ENCODE peak calls at places on chromosomes 4 and X, in seven cellular contexts. One of them, this sample, is unnamed.

GRCh38 chrX:11666180-11666579 is 460 bp upstream of the ARHGAP6 start:
- DNase-seq in neuronal stem cell: peak; percentile 42
- DNase-seq in NCI-H748 treated with DMSO at 0.1 percent for 48 hours: no peak
- DNase-seq in T-helper 2 cell: no peak
- DNase-seq in H54: no peak
- DNase-seq in RPMI7951: no peak
- DNase-seq in activated CD4-positive, alpha-beta memory T cell treated with anti-CD3 and anti-CD28 coated beads, Interleukin-2, amount 10 ng/mL, durations not matched to agents 7 days and 5 days: no peak
- DNase-seq in this sample: no peak

GRCh38 chr4:76723916-76724315 is 174.0 kb downstream of the SOWAHB start:
- DNase-seq in neuronal stem cell: peak; percentile 21
- DNase-seq in T-helper 2 cell: no peak
- DNase-seq in H54: no peak
- DNase-seq in NCI-H748 treated with DMSO at 0.1 percent for 48 hours: no peak
- DNase-seq in activated CD4-positive, alpha-beta memory T cell treated with anti-CD3 and anti-CD28 coated beads, Interleukin-2, amount 10 ng/mL, durations not matched to agents 7 days and 5 days: no peak
- DNase-seq in RPMI7951: peak; percentile 79
- DNase-seq in this sample: no peak

GRCh38 chr4:27836505-27836904 is 975.9 kb downstream of the STIM2 start:
- DNase-seq in RPMI7951: no peak
- DNase-seq in neuronal stem cell: no peak
- DNase-seq in H54: no peak
- DNase-seq in T-helper 2 cell: no peak
- DNase-seq in activated CD4-positive, alpha-beta memory T cell treated with anti-CD3 and anti-CD28 coated beads, Interleukin-2, amount 10 ng/mL, durations not matched to agents 7 days and 5 days: no peak
- DNase-seq in NCI-H748 treated with DMSO at 0.1 percent for 48 hours: no peak
- DNase-seq in this sample: no peak

GRCh38 chrX:40262641-40263560 is 165.1 kb upstream of the BCOR start:
- DNase-seq in NCI-H748 treated with DMSO at 0.1 percent for 48 hours: no peak
- DNase-seq in H54: peak; percentile 30
- DNase-seq in RPMI7951: peak; percentile 84
- DNase-seq in T-helper 2 cell: no peak
- DNase-seq in activated CD4-positive, alpha-beta memory T cell treated with anti-CD3 and anti-CD28 coated beads, Interleukin-2, amount 10 ng/mL, durations not matched to agents 7 days and 5 days: no peak
- DNase-seq in neuronal stem cell: no peak
- DNase-seq in this sample: no peak

GRCh38 chr4:150972592-150972991 is 42.5 kb downstream of the LRBA start:
- DNase-seq in neuronal stem cell: no peak
- DNase-seq in T-helper 2 cell: no peak
- DNase-seq in NCI-H748 treated with DMSO at 0.1 percent for 48 hours: no peak
- DNase-seq in activated CD4-positive, alpha-beta memory T cell treated with anti-CD3 and anti-CD28 coated beads, Interleukin-2, amount 10 ng/mL, durations not matched to agents 7 days and 5 days: no peak
- DNase-seq in H54: no peak
- DNase-seq in RPMI7951: no peak
- DNase-seq in this sample: no peak

GRCh38 chr4:169305651-169306050 is 34.9 kb upstream of the SH3RF1 start:
- DNase-seq in NCI-H748 treated with DMSO at 0.1 percent for 48 hours: no peak
- DNase-seq in H54: no peak
- DNase-seq in RPMI7951: no peak
- DNase-seq in T-helper 2 cell: no peak
- DNase-seq in activated CD4-positive, alpha-beta memory T cell treated with anti-CD3 and anti-CD28 coated beads, Interleukin-2, amount 10 ng/mL, durations not matched to agents 7 days and 5 days: no peak
- DNase-seq in neuronal stem cell: no peak
- DNase-seq in this sample: no peak

GRCh38 chrX:44082829-44083228 is 109.6 kb upstream of the NDP start:
- DNase-seq in NCI-H748 treated with DMSO at 0.1 percent for 48 hours: no peak
- DNase-seq in H54: no peak
- DNase-seq in RPMI7951: peak; percentile 73
- DNase-seq in activated CD4-positive, alpha-beta memory T cell treated with anti-CD3 and anti-CD28 coated beads, Interleukin-2, amount 10 ng/mL, durations not matched to agents 7 days and 5 days: no peak
- DNase-seq in T-helper 2 cell: no peak
- DNase-seq in neuronal stem cell: no peak
- DNase-seq in this sample: no peak

GRCh38 chr4:183860726-183861125 is 44.4 kb upstream of the STOX2 start:
- DNase-seq in neuronal stem cell: no peak
- DNase-seq in activated CD4-positive, alpha-beta memory T cell treated with anti-CD3 and anti-CD28 coated beads, Interleukin-2, amount 10 ng/mL, durations not matched to agents 7 days and 5 days: no peak
- DNase-seq in NCI-H748 treated with DMSO at 0.1 percent for 48 hours: no peak
- DNase-seq in H54: no peak
- DNase-seq in T-helper 2 cell: no peak
- DNase-seq in RPMI7951: no peak
- DNase-seq in this sample: no peak

GRCh38 chrX:39149761-39150160 is 348.5 kb downstream of the MID1IP1 start:
- DNase-seq in RPMI7951: peak; percentile 58
- DNase-seq in H54: peak; percentile 9
- DNase-seq in activated CD4-positive, alpha-beta memory T cell treated with anti-CD3 and anti-CD28 coated beads, Interleukin-2, amount 10 ng/mL, durations not matched to agents 7 days and 5 days: peak; percentile 56
- DNase-seq in NCI-H748 treated with DMSO at 0.1 percent for 48 hours: peak; percentile 61
- DNase-seq in neuronal stem cell: peak; percentile 31
- DNase-seq in T-helper 2 cell: peak; percentile 36
- DNase-seq in this sample: peak; percentile 26

GRCh38 chr4:150248181-150248580 is 169.9 kb downstream of the DCLK2 start:
- DNase-seq in NCI-H748 treated with DMSO at 0.1 percent for 48 hours: no peak
- DNase-seq in T-helper 2 cell: no peak
- DNase-seq in activated CD4-positive, alpha-beta memory T cell treated with anti-CD3 and anti-CD28 coated beads, Interleukin-2, amount 10 ng/mL, durations not matched to agents 7 days and 5 days: no peak
- DNase-seq in neuronal stem cell: no peak
- DNase-seq in H54: no peak
- DNase-seq in RPMI7951: peak; percentile 30
- DNase-seq in this sample: no peak

GRCh38 chr4:25449688-25450087 is 72.6 kb downstream of the ANAPC4 start:
- DNase-seq in T-helper 2 cell: no peak
- DNase-seq in RPMI7951: no peak
- DNase-seq in neuronal stem cell: no peak
- DNase-seq in H54: no peak
- DNase-seq in NCI-H748 treated with DMSO at 0.1 percent for 48 hours: no peak
- DNase-seq in activated CD4-positive, alpha-beta memory T cell treated with anti-CD3 and anti-CD28 coated beads, Interleukin-2, amount 10 ng/mL, durations not matched to agents 7 days and 5 days: no peak
- DNase-seq in this sample: no peak

GRCh38 chr4:96126227-96126626 is 286.3 kb downstream of the PDHA2 start:
- DNase-seq in neuronal stem cell: no peak
- DNase-seq in T-helper 2 cell: no peak
- DNase-seq in H54: no peak
- DNase-seq in NCI-H748 treated with DMSO at 0.1 percent for 48 hours: no peak
- DNase-seq in RPMI7951: no peak
- DNase-seq in activated CD4-positive, alpha-beta memory T cell treated with anti-CD3 and anti-CD28 coated beads, Interleukin-2, amount 10 ng/mL, durations not matched to agents 7 days and 5 days: no peak
- DNase-seq in this sample: no peak

GRCh38 chr4:110586137-110586850 is 36.6 kb downstream of the PITX2 start:
- DNase-seq in neuronal stem cell: no peak
- DNase-seq in H54: peak; percentile 24
- DNase-seq in RPMI7951: peak; percentile 61
- DNase-seq in activated CD4-positive, alpha-beta memory T cell treated with anti-CD3 and anti-CD28 coated beads, Interleukin-2, amount 10 ng/mL, durations not matched to agents 7 days and 5 days: no peak
- DNase-seq in NCI-H748 treated with DMSO at 0.1 percent for 48 hours: no peak
- DNase-seq in T-helper 2 cell: no peak
- DNase-seq in this sample: peak; percentile 24

GRCh38 chr4:102598759-102599379 is 97.7 kb downstream of the NFKB1 start:
- DNase-seq in H54: no peak
- DNase-seq in neuronal stem cell: no peak
- DNase-seq in activated CD4-positive, alpha-beta memory T cell treated with anti-CD3 and anti-CD28 coated beads, Interleukin-2, amount 10 ng/mL, durations not matched to agents 7 days and 5 days: no peak
- DNase-seq in T-helper 2 cell: no peak
- DNase-seq in NCI-H748 treated with DMSO at 0.1 percent for 48 hours: no peak
- DNase-seq in RPMI7951: no peak
- DNase-seq in this sample: no peak

GRCh38 chr4:54229631-54230478 is 762 bp downstream of the PDGFRA start:
- DNase-seq in T-helper 2 cell: no peak
- DNase-seq in neuronal stem cell: peak; percentile 2
- DNase-seq in activated CD4-positive, alpha-beta memory T cell treated with anti-CD3 and anti-CD28 coated beads, Interleukin-2, amount 10 ng/mL, durations not matched to agents 7 days and 5 days: no peak
- DNase-seq in RPMI7951: peak; percentile 16
- DNase-seq in NCI-H748 treated with DMSO at 0.1 percent for 48 hours: no peak
- DNase-seq in H54: no peak
- DNase-seq in this sample: no peak

GRCh38 chrX:18389968-18390367 is 35.4 kb upstream of the CDKL5 start:
- DNase-seq in activated CD4-positive, alpha-beta memory T cell treated with anti-CD3 and anti-CD28 coated beads, Interleukin-2, amount 10 ng/mL, durations not matched to agents 7 days and 5 days: no peak
- DNase-seq in neuronal stem cell: no peak
- DNase-seq in RPMI7951: no peak
- DNase-seq in T-helper 2 cell: no peak
- DNase-seq in NCI-H748 treated with DMSO at 0.1 percent for 48 hours: no peak
- DNase-seq in H54: no peak
- DNase-seq in this sample: no peak

GRCh38 chrX:43357741-43358140 is 298.4 kb upstream of the MAOA start:
- DNase-seq in NCI-H748 treated with DMSO at 0.1 percent for 48 hours: no peak
- DNase-seq in neuronal stem cell: no peak
- DNase-seq in H54: no peak
- DNase-seq in RPMI7951: no peak
- DNase-seq in T-helper 2 cell: no peak
- DNase-seq in activated CD4-positive, alpha-beta memory T cell treated with anti-CD3 and anti-CD28 coated beads, Interleukin-2, amount 10 ng/mL, durations not matched to agents 7 days and 5 days: no peak
- DNase-seq in this sample: no peak

GRCh38 chr4:149999485-150000074 is 78.7 kb upstream of the DCLK2 start:
- DNase-seq in T-helper 2 cell: no peak
- DNase-seq in activated CD4-positive, alpha-beta memory T cell treated with anti-CD3 and anti-CD28 coated beads, Interleukin-2, amount 10 ng/mL, durations not matched to agents 7 days and 5 days: no peak
- DNase-seq in H54: no peak
- DNase-seq in NCI-H748 treated with DMSO at 0.1 percent for 48 hours: peak; percentile 8
- DNase-seq in RPMI7951: peak; percentile 65
- DNase-seq in neuronal stem cell: peak; percentile 15
- DNase-seq in this sample: peak; percentile 70

GRCh38 chrX:74207539-74207938 is 96.4 kb upstream of the ZCCHC13 start:
- DNase-seq in RPMI7951: no peak
- DNase-seq in H54: no peak
- DNase-seq in T-helper 2 cell: no peak
- DNase-seq in activated CD4-positive, alpha-beta memory T cell treated with anti-CD3 and anti-CD28 coated beads, Interleukin-2, amount 10 ng/mL, durations not matched to agents 7 days and 5 days: no peak
- DNase-seq in neuronal stem cell: no peak
- DNase-seq in NCI-H748 treated with DMSO at 0.1 percent for 48 hours: no peak
- DNase-seq in this sample: no peak

GRCh38 chrX:18047440-18047940 is 173.2 kb downstream of the BEND2 start:
- DNase-seq in activated CD4-positive, alpha-beta memory T cell treated with anti-CD3 and anti-CD28 coated beads, Interleukin-2, amount 10 ng/mL, durations not matched to agents 7 days and 5 days: no peak
- DNase-seq in RPMI7951: no peak
- DNase-seq in H54: no peak
- DNase-seq in NCI-H748 treated with DMSO at 0.1 percent for 48 hours: no peak
- DNase-seq in T-helper 2 cell: no peak
- DNase-seq in neuronal stem cell: no peak
- DNase-seq in this sample: no peak

GRCh38 chr4:141352328-141352727 is 131.6 kb downstream of the ZNF330 start:
- DNase-seq in H54: no peak
- DNase-seq in activated CD4-positive, alpha-beta memory T cell treated with anti-CD3 and anti-CD28 coated beads, Interleukin-2, amount 10 ng/mL, durations not matched to agents 7 days and 5 days: no peak
- DNase-seq in T-helper 2 cell: no peak
- DNase-seq in RPMI7951: no peak
- DNase-seq in neuronal stem cell: no peak
- DNase-seq in NCI-H748 treated with DMSO at 0.1 percent for 48 hours: no peak
- DNase-seq in this sample: no peak

GRCh38 chrX:132671229-132671641 is 182.4 kb upstream of the MBNL3 start:
- DNase-seq in activated CD4-positive, alpha-beta memory T cell treated with anti-CD3 and anti-CD28 coated beads, Interleukin-2, amount 10 ng/mL, durations not matched to agents 7 days and 5 days: no peak
- DNase-seq in RPMI7951: no peak
- DNase-seq in NCI-H748 treated with DMSO at 0.1 percent for 48 hours: no peak
- DNase-seq in neuronal stem cell: no peak
- DNase-seq in H54: no peak
- DNase-seq in T-helper 2 cell: no peak
- DNase-seq in this sample: no peak

GRCh38 chr4:1406416-1406945 is at the start of gene NKX1-1:
- DNase-seq in T-helper 2 cell: no peak
- DNase-seq in NCI-H748 treated with DMSO at 0.1 percent for 48 hours: no peak
- DNase-seq in activated CD4-positive, alpha-beta memory T cell treated with anti-CD3 and anti-CD28 coated beads, Interleukin-2, amount 10 ng/mL, durations not matched to agents 7 days and 5 days: no peak
- DNase-seq in H54: no peak
- DNase-seq in neuronal stem cell: no peak
- DNase-seq in RPMI7951: no peak
- DNase-seq in this sample: no peak

This sample was measured in NCI-H526 treated with DMSO at 0.1 percent for 48 hours.